ENCODE peak calls at places on chromosomes 1 and 21, in seven cellular contexts. H is NCI-H460; U is effector memory CD4-positive, alpha-beta T cell; L is fibroblast of the aortic adventitia; G is right atrium auricular region; D is NCI-H446 treated with DMSO at 0.1 percent for 48 hours; A is H4. K is an unnamed sample.

GRCh38 chr1:223543559-223543958 is 121.9 kb downstream of the CAPN8 start:
- DNase-seq in D (no peak), L (no peak), H (no peak), A (no peak), U (no peak), G (no peak), K (no peak)

GRCh38 chr1:156499194-156499702 is 1.3 kb downstream of the MEF2D start:
- DNase-seq in H (no peak), L (no peak), G (no peak), A (no peak), U (no peak), D (no peak), K (no peak)

GRCh38 chr1:205678286-205679111 is 1.8 kb downstream of the SLC45A3 start:
- DNase-seq in U (no peak), A (no peak), H (no peak), D (no peak), L (peak; percentile 84), G (no peak), K (no peak)

GRCh38 chr1:215891266-215891665 is 324.2 kb downstream of the KCTD3 start:
- DNase-seq in A (no peak), L (no peak), U (no peak), D (no peak), G (no peak), H (no peak), K (no peak)

GRCh38 chr21:15159382-15160020 is 94.7 kb upstream of the NRIP1 start:
- DNase-seq in G (no peak), H (no peak), U (no peak), A (no peak), D (no peak), L (peak; percentile 37), K (no peak)

GRCh38 chr1:109484519-109484975 is 842 bp downstream of the ATXN7L2 start:
- DNase-seq in G (no peak), A (no peak), U (no peak), H (no peak), D (no peak), L (no peak), K (no peak)

GRCh38 chr1:225427249-225428065 is at the start of gene LBR:
- DNase-seq in U (no peak), L (peak; percentile 24), D (no peak), H (no peak), A (no peak), G (no peak), K (no peak)

GRCh38 chr21:29104239-29104708 is 26.2 kb upstream of the MAP3K7CL start:
- DNase-seq in D (no peak), G (no peak), H (no peak), L (no peak), U (no peak), A (no peak), K (no peak)

GRCh38 chr21:33848252-33848953 is 67.2 kb downstream of the ATP5PO start:
- DNase-seq in L (no peak), U (no peak), H (no peak), A (no peak), D (no peak), G (no peak), K (no peak)

GRCh38 chr1:44332505-44332904 is 22.6 kb downstream of the ERI3 start:
- DNase-seq in G (no peak), U (no peak), D (no peak), H (no peak), A (no peak), L (no peak), K (no peak)

GRCh38 chr1:174999926-175000696 is at the start of gene CACYBP:
- DNase-seq in G (no peak), A (peak; percentile 16), D (no peak), H (peak; percentile 24), L (peak; percentile 30), U (no peak), K (no peak)

GRCh38 chr1:46556822-46557221 is 5.4 kb upstream of the KNCN start:
- DNase-seq in U (no peak), D (no peak), G (no peak), A (peak; percentile 49), H (no peak), L (peak; percentile 49), K (no peak)

GRCh38 chr21:25161571-25161970 is 445.7 kb downstream of the MRPL39 start:
- DNase-seq in L (no peak), U (no peak), A (no peak), G (no peak), H (no peak), D (no peak), K (no peak)

GRCh38 chr21:45155910-45156309 is 81.5 kb downstream of the ADARB1 start:
- DNase-seq in U (no peak), A (no peak), G (peak; percentile 11), L (no peak), D (no peak), H (no peak), K (no peak)

GRCh38 chr1:109500886-109501285 is 7.0 kb downstream of the CYB561D1 start:
- DNase-seq in H (no peak), L (peak; percentile 81), D (no peak), G (no peak), U (no peak), A (no peak), K (no peak)

GRCh38 chr1:231442735-231443134 is 20.6 kb upstream of the EGLN1 start:
- DNase-seq in H (no peak), U (no peak), G (no peak), A (no peak), L (peak; percentile 11), D (no peak), K (no peak)

GRCh38 chr1:21536223-21536622 is 27.0 kb downstream of the ALPL start:
- DNase-seq in A (no peak), U (no peak), H (no peak), D (no peak), G (peak; percentile 72), L (peak; percentile 95), K (no peak)

K was measured in NCI-H1930.